ENCODE peak calls at places on chromosomes 3 and 15, in seven cellular contexts. O is endothelial cell of umbilical vein, K is H1, H is suprapubic skin, M is heart right ventricle, P is fibroblast of lung, V is mammary epithelial cell. Y is an unnamed sample. For H3K36me3, the result is how much of the 10 kb centered on the place peaks cover.

GRCh38 chr3:158560979-158561378 is 10.0 kb upstream of the MLF1 start:
- DNase-seq in O (no peak), K (no peak), V (no peak), H (no peak), M (no peak), P (no peak), Y (no peak)

GRCh38 chr15:64985382-64986033 is 4.2 kb downstream of the SPG21 start:
- DNase-seq in V (no peak), M (no peak), P (no peak), O (peak), K (no peak), H (no peak), Y (no peak)

GRCh38 chr3:122239112-122239511 is 55.6 kb downstream of the CASR start:
- DNase-seq in K (no peak), P (no peak), V (no peak), O (no peak), H (no peak), M (no peak), Y (no peak)

GRCh38 chr15:31340047-31340446 is 13.4 kb downstream of the KLF13 start:
- DNase-seq in O (no peak), K (no peak), P (no peak), V (no peak), M (no peak), H (no peak), Y (no peak)

GRCh38 chr3:64417816-64418215 is 192.6 kb upstream of the PRICKLE2 start:
- DNase-seq in P (peak), O (no peak), M (no peak), H (no peak), V (no peak), K (no peak), Y (no peak)

GRCh38 chr3:21042184-21042583 is 708.8 kb downstream of the ZNF385D start:
- DNase-seq in V (no peak), P (no peak), O (no peak), K (no peak), H (no peak), M (no peak), Y (no peak)

GRCh38 chr3:161796312-161796711 is 299.7 kb downstream of the OTOL1 start:
- DNase-seq in H (no peak), P (no peak), M (no peak), V (no peak), O (no peak), K (no peak), Y (no peak)

GRCh38 chr3:101252307-101252706 is 68.1 kb downstream of the IMPG2 start:
- DNase-seq in K (no peak), O (no peak), H (no peak), P (no peak), M (no peak), V (no peak), Y (no peak)

GRCh38 chr3:72050048-72050632 is 265.2 kb upstream of the PROK2 start:
- DNase-seq in P (no peak), M (no peak), H (no peak), V (no peak), O (no peak), K (no peak), Y (no peak)

GRCh38 chr15:39581501-39582285 is 814 bp downstream of the THBS1 start:
- DNase-seq in V (peak), K (no peak), O (peak), M (peak), H (no peak), P (peak), Y (no peak)

GRCh38 chr3:81859524-81859923 is 98.1 kb upstream of the GBE1 start:
- DNase-seq in V (no peak), P (no peak), H (no peak), M (no peak), K (no peak), O (no peak), Y (no peak)

GRCh38 chr15:91318976-91319714 is 219.1 kb downstream of the SV2B start:
- DNase-seq in K (no peak), O (no peak), P (no peak), M (no peak), H (no peak), V (no peak), Y (no peak)

GRCh38 chr3:51971350-51971749 is 2.5 kb downstream of the ABHD14B start:
- DNase-seq in M (no peak), P (no peak), V (no peak), K (no peak), H (no peak), O (no peak), Y (no peak)

GRCh38 chr3:29565236-29565635 is 284.4 kb downstream of the RBMS3 start:
- DNase-seq in H (no peak), O (peak), V (no peak), P (no peak), K (no peak), M (no peak), Y (no peak)

GRCh38 chr15:70100495-70101331 is 3.0 kb upstream of the TLE3 start:
- DNase-seq in H (peak), V (no peak), M (no peak), P (peak), O (peak), K (no peak), Y (no peak)

GRCh38 chr15:47471020-47471419 is 246.3 kb upstream of the SEMA6D start:
- DNase-seq in M (no peak), H (no peak), O (no peak), K (no peak), V (no peak), P (no peak), Y (no peak)

GRCh38 chr15:32959077-32959476 is 235.4 kb downstream of the FMN1 start:
- DNase-seq in O (no peak), H (no peak), M (no peak), V (no peak), K (no peak), P (peak), Y (no peak)

GRCh38 chr3:53166781-53167291 is 5.8 kb downstream of the PRKCD start:
- DNase-seq in O (peak), K (no peak), M (peak), H (no peak), P (peak), V (peak), Y (peak)

GRCh38 chr3:61577760-61578159 is 16.4 kb downstream of the PTPRG start:
- DNase-seq in V (no peak), M (no peak), P (no peak), K (no peak), H (no peak), O (no peak), Y (no peak)
- TF ChIP-seq CTCF in V (no peak), M (no peak), P (no peak), K (no peak), H (no peak), O (no peak), Y (no peak)

DNA sequence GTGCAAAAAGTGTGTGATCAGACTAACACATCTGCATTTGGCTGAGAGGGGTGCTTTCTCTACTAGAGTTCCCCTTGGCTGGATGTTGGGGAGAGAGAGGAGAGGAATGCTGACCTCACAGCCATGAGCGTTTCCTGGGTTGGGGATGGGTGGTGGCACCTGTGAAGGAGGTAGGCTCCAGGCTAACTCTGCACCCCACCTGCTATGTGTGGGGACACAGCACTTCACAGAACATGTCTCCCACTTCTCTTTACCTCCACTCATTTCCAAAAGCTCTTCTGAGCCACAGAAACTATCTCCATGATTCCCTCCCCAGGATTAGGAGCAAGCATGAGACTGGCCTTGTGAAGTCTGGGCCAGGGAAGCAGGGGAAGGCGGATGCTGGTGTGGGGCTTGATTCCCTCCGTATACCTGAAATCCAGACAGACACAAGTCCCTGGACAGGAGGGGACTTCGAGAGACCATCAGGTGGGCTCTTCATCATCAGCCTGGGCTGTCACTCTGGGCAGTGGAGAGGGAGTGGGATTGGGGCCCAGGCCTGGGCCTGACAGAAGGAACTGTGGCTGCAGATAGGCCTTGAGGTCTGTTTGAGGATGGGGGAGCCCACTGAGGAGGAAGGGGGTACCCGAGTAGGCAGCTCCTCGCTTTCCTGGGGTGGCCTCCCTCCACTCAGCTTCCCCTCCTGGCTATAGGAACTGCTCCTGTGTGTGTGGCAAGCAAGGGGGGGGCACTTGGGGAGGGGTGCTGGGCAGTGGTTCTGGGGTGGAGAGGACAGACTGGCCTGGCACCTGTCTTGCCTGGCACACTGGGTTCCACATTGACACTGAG is 40.7 kb downstream of the FEM1B start:
- DNase-seq in O (no peak), M (no peak), V (no peak), K (no peak), H (peak), P (no peak), Y (no peak)
- H3K36me3 ChIP-seq in O (under half), M (under half), V (under half), K (under half), H (under half), P (under half), Y (half or more)

GRCh38 chr15:44713006-44713966 is 2.0 kb downstream of the B2M start:
- DNase-seq in H (no peak), P (peak), O (peak), K (no peak), V (peak), M (no peak), Y (no peak)
- TF ChIP-seq CTCF in H (no peak), P (peak), O (peak), K (peak), V (peak), M (peak), Y (peak)

DNA sequence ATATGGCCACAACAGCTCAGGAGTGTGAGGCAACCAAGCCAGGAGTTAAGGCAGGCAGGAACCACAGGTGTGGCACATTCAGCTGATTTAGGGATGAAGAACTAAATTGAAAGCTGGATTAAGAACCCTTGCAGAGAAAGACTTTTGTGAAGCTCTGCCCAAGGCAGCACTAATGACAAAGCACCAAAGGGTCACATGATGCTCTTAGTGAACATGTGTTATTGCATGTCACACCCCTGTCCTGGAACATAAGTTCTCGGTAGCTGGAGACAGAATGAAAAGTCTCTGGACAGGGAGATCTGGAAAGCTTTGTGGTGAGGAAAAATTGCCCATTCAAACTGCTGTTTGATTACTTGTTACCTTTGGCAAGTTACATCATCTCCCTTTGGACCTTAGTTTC is 3.2 kb downstream of the EAF1 start:
- DNase-seq in M (no peak), P (no peak), V (no peak), H (no peak), O (no peak), K (no peak), Y (no peak)
- H3K36me3 ChIP-seq in M (under half), P (under half), V (under half), H (under half), O (under half), K (under half), Y (under half)

GRCh38 chr3:150408232-150409124 is at the start of gene TSC22D2:
- DNase-seq in M (peak), K (no peak), V (peak), P (peak), H (peak), O (peak), Y (peak)
- TF ChIP-seq CTCF in M (peak), K (no peak), V (peak), P (no peak), H (peak), O (no peak), Y (peak)

GRCh38 chr3:48413086-48413485 is 16.8 kb downstream of the PLXNB1 start:
- DNase-seq in M (no peak), V (peak), K (no peak), O (no peak), P (no peak), H (peak), Y (no peak)

GRCh38 chr3:48414376-48415250 is 15.3 kb downstream of the PLXNB1 start:
- DNase-seq in P (no peak), K (no peak), O (no peak), V (no peak), H (peak), M (no peak), Y (no peak)

GRCh38 chr3:48412375-48413001 is 17.4 kb downstream of the PLXNB1 start:
- DNase-seq in P (no peak), K (no peak), V (no peak), M (no peak), O (no peak), H (peak), Y (no peak)

GRCh38 chr3:48415251-48415953 is 14.5 kb downstream of the PLXNB1 start:
- DNase-seq in P (no peak), V (no peak), K (no peak), M (no peak), O (no peak), H (no peak), Y (no peak)

GRCh38 chr3:48413611-48414010 is 16.3 kb downstream of the PLXNB1 start:
- DNase-seq in O (no peak), H (peak), P (no peak), M (no peak), K (no peak), V (no peak), Y (no peak)
- H3K36me3 ChIP-seq in O (under half), H (half or more), P (under half), M (under half), K (half or more), V (half or more), Y (half or more)